ENCODE peak calls at places on chromosomes 1 and 21, in four cellular contexts. A, P, T and S are unnamed samples.

GRCh38 chr1:19432943-19433609 is 52.3 kb downstream of the CAPZB start:
- DNase-seq in A (no peak), P (no peak), T (no peak), S (no peak)

GRCh38 chr1:116754203-116754977 is at the start of gene CD2:
- DNase-seq in T (no peak), P (no peak), A (no peak), S (no peak)

GRCh38 chr1:94602802-94603625 is 61.5 kb upstream of the F3 start:
- DNase-seq in A (no peak), P (no peak), T (peak; percentile 70), S (no peak)

GRCh38 chr1:234148816-234149215 is 224.4 kb upstream of the COA6 start:
- DNase-seq in A (peak; percentile 63), T (peak; percentile 47), P (no peak), S (no peak)

GRCh38 chr1:17574502-17574901 is 35.0 kb downstream of the ARHGEF10L start:
- DNase-seq in P (no peak), A (no peak), T (no peak), S (no peak)

GRCh38 chr1:2273401-2274090 is 45.4 kb downstream of the SKI start:
- DNase-seq in A (no peak), P (no peak), T (no peak), S (peak; percentile 87)

GRCh38 chr1:97529600-97529999 is 391.2 kb downstream of the DPYD start:
- DNase-seq in P (no peak), T (no peak), A (no peak), S (no peak)

GRCh38 chr1:235018161-235018560 is 110.5 kb downstream of the TOMM20 start:
- DNase-seq in T (peak; percentile 99), A (peak; percentile 99), P (no peak), S (peak; percentile 83)

GRCh38 chr1:185720633-185721272 is 13.4 kb upstream of the HMCN1 start:
- DNase-seq in T (peak; percentile 76), A (peak; percentile 28), P (no peak), S (no peak)

GRCh38 chr1:25255711-25256577 is 8.7 kb upstream of the RSRP1 start:
- DNase-seq in A (no peak), P (no peak), T (no peak), S (no peak)

GRCh38 chr1:234928642-234929041 is 200.0 kb downstream of the TOMM20 start:
- DNase-seq in T (no peak), P (no peak), A (no peak), S (no peak)

GRCh38 chr21:34065015-34065414 is 8.4 kb upstream of the MRPS6 start:
- DNase-seq in A (no peak), T (peak; percentile 14), P (no peak), S (no peak)

GRCh38 chr1:160717284-160717683 is 5.7 kb upstream of the CD48 start:
- DNase-seq in A (no peak), T (no peak), P (no peak), S (no peak)

GRCh38 chr1:64962447-64962846 is 3.9 kb downstream of the JAK1 start:
- DNase-seq in T (no peak), A (peak; percentile 39), P (no peak), S (peak; percentile 53)

GRCh38 chr1:104830534-104830933 is 1080.8 kb downstream of the AMY1C start:
- DNase-seq in A (no peak), P (no peak), T (peak; percentile 4), S (no peak)

GRCh38 chr1:117674521-117675400 is 68.9 kb downstream of the TENT5C start:
- DNase-seq in T (peak; percentile 31), P (peak; percentile 80), A (no peak), S (peak; percentile 90)

GRCh38 chr21:14533555-14534400 is 12.3 kb downstream of the SAMSN1 start:
- DNase-seq in T (peak; percentile 54), P (no peak), A (peak; percentile 88), S (no peak)

GRCh38 chr1:36109041-36109679 is 15.9 kb downstream of the COL8A2 start:
- DNase-seq in A (peak; percentile 76), P (no peak), T (peak; percentile 91), S (peak; percentile 98)

GRCh38 chr1:207745285-207745684 is 6.6 kb upstream of the CD46 start:
- DNase-seq in A (no peak), T (peak; percentile 13), P (no peak), S (no peak)

GRCh38 chr21:41615613-41616012 is 107.7 kb upstream of the TMPRSS2 start:
- DNase-seq in P (no peak), A (peak; percentile 93), T (peak; percentile 99), S (peak; percentile 98)

GRCh38 chr1:168470821-168471473 is 72.8 kb downstream of the XCL2 start:
- DNase-seq in A (peak; percentile 95), T (peak; percentile 95), P (peak; percentile 23), S (peak; percentile 81)

GRCh38 chr1:17010601-17011438 is 908 bp downstream of the ATP13A2 start:
- DNase-seq in T (peak; percentile 33), A (peak; percentile 34), P (no peak), S (peak; percentile 97)

GRCh38 chr1:35660581-35661473 is 19.5 kb upstream of the PSMB2 start:
- DNase-seq in P (no peak), T (peak; percentile 65), A (no peak), S (peak; percentile 25)

GRCh38 chr1:200029624-200030074 is 2.1 kb downstream of the NR5A2 start:
- DNase-seq in T (no peak), A (no peak), P (no peak), S (no peak)

GRCh38 chr1:195717651-195718050 is 890.6 kb downstream of the KCNT2 start:
- DNase-seq in A (peak; percentile 13), P (no peak), T (peak; percentile 14), S (no peak)

GRCh38 chr1:111436726-111437125 is 9.2 kb upstream of the OVGP1 start:
- DNase-seq in P (no peak), A (no peak), T (peak; percentile 56), S (peak; percentile 26)

GRCh38 chr21:26169061-26169610 is 1.4 kb downstream of the APP start:
- DNase-seq in P (no peak), T (peak; percentile 72), A (peak; percentile 60), S (peak; percentile 96)

GRCh38 chr1:41743361-41743760 is 175.4 kb downstream of the HIVEP3 start:
- DNase-seq in P (no peak), T (peak; percentile 74), A (no peak), S (no peak)

DNA sequence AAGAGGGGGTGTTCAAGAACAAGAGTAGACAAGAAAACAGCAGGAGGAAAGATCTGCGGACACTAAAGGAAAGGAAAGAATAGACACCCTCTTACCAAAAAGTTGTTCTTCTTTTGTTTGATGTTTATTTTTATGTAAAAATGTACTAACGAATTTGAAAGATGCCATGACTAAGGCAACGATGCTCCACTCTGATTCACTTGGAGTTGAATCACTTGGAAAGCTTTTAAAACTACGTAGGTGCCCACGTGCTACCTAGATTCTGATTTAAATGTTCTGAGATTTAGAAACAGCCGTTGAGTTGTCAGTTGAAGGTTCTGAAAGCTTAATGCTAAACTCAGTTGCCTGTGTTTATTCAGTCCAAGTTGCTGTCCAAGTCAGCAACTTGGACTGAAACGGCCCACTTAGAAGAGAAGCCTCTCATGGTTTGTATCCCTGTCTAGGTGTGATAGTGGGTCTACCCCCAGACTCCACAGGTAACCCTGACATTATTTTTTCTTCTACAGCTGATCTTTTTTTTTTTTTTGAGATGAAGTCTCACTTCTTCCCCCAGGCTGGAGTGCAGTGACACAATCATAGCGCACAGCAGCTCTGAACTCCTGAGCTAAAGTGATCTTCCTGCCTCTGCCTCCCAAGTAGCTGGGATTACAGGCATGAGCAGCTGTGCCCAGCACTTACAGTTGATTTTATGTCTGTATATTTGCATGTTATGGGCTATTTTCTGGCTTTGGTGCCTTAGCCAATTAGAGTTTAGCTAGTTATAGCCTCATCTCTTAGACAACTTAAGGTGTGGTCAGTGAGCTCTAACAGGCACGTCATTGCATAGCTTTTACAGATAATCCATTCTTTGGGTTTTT is 1.4 kb upstream of the VAMP4 start:
- DNase-seq in T (peak; percentile 88), P (no peak), A (peak; percentile 81), S (peak; percentile 43)
- H2AFZ ChIP-seq in T (no peak overlapping the region), P (peak overlapping the region; percentile 99), A (peak overlapping the region; percentile 95), S (peak overlapping the region; percentile 77)

DNA sequence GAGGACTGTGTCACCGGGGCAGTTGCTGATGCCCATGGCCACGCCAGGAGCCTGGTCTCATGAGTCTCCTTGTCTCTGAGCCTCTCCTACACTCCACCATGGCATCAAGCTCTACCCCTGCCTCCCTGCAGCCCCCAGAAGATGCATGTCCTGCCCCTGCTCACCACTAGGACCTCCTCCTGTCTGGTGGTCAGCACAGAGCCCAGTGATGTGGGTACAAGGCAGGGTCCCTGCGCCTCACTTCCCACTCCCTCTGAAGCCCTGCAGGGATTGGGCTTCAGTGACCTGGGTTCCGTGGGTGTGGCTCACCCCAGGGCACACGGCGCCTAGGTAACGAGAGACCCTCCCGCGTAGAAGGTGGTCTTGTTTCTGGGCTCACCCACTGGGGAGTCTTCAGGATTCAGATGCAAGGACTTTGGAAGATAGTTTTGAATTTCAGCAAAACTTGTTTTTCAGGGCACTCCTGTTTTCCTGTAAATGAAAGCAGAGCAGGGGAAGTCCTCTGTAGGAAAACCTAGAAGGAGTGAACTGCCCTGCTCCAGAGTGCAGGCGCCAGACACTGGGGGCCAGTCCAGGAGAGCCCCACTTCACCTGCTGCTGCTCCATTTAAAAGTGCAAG is 2.8 kb downstream of the COL18A1 start:
- DNase-seq in A (no peak), P (no peak), T (no peak), S (no peak)
- H3K27ac ChIP-seq in A (no peak overlapping the region), P (no peak overlapping the region), T (no peak overlapping the region), S (no peak overlapping the region)

GRCh38 chr1:202200112-202200548 is 6.5 kb downstream of the LGR6 start:
- DNase-seq in T (no peak), A (peak; percentile 52), P (no peak), S (no peak)
- H3K27me3 ChIP-seq in T (peaks cover 18% of the 10 kb centered on the region), A (no peaks in the 10 kb centered on the region), P (peaks cover 46% of the 10 kb centered on the region), S (peaks cover 34% of the 10 kb centered on the region)

DNA sequence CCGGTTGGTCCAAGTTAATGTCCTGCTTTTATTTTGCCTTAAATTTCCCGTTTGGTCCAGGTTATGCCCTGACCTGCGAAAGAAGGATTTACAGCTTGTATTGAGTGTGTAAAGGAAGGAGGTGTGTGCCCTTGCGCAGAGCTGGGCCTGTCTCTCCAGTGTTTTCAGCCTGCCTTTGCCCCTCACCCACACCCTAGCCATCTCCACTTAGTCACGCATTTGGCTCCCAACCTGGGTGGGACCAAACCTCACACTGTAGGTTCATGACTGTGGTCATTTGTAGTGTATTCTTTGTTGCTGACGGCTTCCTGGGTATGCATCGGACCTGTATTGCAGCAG is 567 bp upstream of the SRSF10 start:
- DNase-seq in T (peak; percentile 85), A (peak; percentile 63), P (peak; percentile 73), S (peak; percentile 79)
- H2AFZ ChIP-seq in T (peak overlapping the region; percentile 90), A (peak overlapping the region; percentile 81), P (peak overlapping the region; percentile 96), S (peak overlapping the region; percentile 89)

DNA sequence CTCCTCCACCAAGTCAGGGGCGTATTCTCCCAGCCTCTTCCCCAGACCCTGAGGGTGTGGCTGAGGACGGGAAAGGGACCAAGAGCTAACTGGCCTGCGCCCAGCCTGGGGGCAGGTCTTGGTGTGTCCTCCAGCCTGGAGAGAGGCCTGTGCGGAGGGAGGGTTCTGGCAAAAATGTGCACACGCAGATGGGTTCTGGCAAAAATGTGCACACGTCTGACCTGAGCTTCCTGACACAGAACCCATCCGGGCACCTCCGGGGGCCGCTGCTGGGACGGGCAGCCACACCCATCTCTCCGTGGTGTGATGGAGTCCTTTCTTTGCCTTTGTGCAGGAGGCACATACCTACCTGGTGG is 23.1 kb upstream of the PKP1 start:
- DNase-seq in T (no peak), P (no peak), A (no peak), S (no peak)
- H3K27ac ChIP-seq in T (no peak overlapping the region), P (no peak overlapping the region), A (peak overlapping the region; percentile 84), S (peak overlapping the region; percentile 28)

GRCh38 chr1:143660354-143660941 is 311.3 kb downstream of the FAM72C start:
- DNase-seq in P (no peak), T (no peak), A (no peak), S (no peak)
- H3K27me3 ChIP-seq in P (peaks cover 20% of the 10 kb centered on the region), T (peaks cover 3% of the 10 kb centered on the region), A (peaks cover 5% of the 10 kb centered on the region), S (no peaks in the 10 kb centered on the region)